ENCODE peak calls at places on chromosomes 1 and 21, in six cellular contexts. F, Q, V, I, L and S are unnamed samples.

GRCh38 chr1:235979716-235980338 is 85.1 kb downstream of the NID1 start:
- DNase-seq in L (no peak), Q (no peak), V (no peak), I (no peak), F (no peak), S (no peak)

GRCh38 chr1:236392182-236392581 is 1.9 kb upstream of the EDARADD start:
- DNase-seq in V (no peak), F (no peak), Q (no peak), I (no peak), L (no peak), S (no peak)

GRCh38 chr1:147080013-147080661 is 92.1 kb downstream of the PRKAB2 start:
- DNase-seq in V (no peak), F (no peak), L (no peak), Q (no peak), I (no peak), S (no peak)

GRCh38 chr1:9600861-9601834 is 12.4 kb downstream of the TMEM201 start:
- DNase-seq in I (no peak), L (peak; percentile 73), Q (no peak), V (no peak), F (no peak), S (no peak)

GRCh38 chr21:30981403-30981802 is 56.9 kb downstream of the KRTAP19-8 start:
- DNase-seq in I (no peak), F (no peak), Q (no peak), L (no peak), V (no peak), S (no peak)

GRCh38 chr1:99737016-99737415 is 29.4 kb downstream of the FRRS1 start:
- DNase-seq in F (peak; percentile 68), L (no peak), I (peak; percentile 79), Q (no peak), V (peak; percentile 68), S (peak; percentile 70)

GRCh38 chr1:118075116-118075515 is 109.9 kb downstream of the SPAG17 start:
- DNase-seq in I (peak; percentile 1), Q (no peak), L (no peak), F (peak; percentile 25), V (peak; percentile 81), S (no peak)

GRCh38 chr1:30409476-30410152 is 313.8 kb downstream of the MATN1 start:
- DNase-seq in I (no peak), V (no peak), F (peak; percentile 47), L (peak; percentile 74), Q (peak; percentile 13), S (no peak)

DNA sequence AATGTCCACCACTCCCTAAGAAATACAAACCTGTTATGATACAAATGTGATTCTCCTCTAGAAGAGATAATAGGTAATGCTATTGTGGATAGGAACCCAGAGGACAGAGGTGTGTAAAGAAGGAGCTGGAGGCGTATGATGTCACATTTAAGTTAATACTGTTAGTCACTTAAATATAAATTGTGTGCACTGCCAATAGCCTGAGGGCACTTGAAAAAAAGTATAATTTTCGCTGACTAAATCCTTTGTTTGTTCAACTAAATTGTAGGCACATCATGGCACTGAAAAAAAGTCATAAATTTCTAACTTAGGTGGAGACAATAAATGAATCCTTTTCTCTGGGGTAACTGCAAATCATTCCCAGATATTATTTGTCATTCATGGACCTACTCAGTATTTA is 4.4 kb downstream of the RCSD1 start:
- DNase-seq in I (no peak), F (no peak), V (no peak), Q (no peak), L (no peak), S (no peak)
- H3K4me3 ChIP-seq in I (no peak overlapping the region), F (no peak overlapping the region), V (no peak overlapping the region), Q (no peak overlapping the region), L (no peak overlapping the region), S (no peak overlapping the region)

DNA sequence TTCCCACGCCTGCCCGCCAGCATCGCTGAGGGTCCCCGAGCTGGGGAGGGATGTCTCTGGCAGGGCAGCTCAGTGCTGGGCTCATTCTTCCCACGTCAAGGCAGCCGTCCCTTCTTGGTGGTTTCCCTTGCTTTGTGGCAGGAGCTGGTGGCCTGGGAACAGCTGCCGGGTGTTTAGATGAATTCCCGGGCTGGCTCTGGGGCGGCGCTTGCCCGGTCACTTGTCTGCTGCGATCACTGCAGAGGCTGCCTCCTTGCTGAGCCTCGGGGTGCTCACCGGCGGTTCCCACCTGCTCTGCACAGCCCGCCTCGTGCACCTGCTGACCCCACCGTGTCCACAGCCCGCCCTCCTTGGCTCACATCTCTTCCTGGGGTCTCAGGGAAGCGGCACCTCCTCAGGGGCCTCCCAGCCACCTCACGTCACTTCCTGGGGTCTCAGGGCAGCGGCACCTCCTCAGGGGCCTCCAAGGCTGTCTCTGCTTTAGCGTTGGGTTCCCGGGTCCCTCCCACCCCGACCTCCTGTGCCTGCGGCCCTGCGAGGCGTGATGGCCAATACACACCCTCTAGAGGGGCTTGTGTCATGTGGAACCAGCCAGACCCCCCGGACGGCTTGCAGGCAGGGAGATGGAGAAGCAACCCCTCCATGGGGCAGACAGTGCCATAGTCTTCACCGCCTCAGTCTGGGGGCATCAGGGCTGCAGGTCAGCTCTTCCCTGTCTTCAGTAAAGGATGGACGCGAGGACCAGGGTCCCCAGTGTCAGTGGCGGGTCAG is 13.5 kb downstream of the COL18A1 start:
- DNase-seq in L (no peak), I (no peak), F (no peak), Q (peak; percentile 79), V (no peak), S (no peak)
- H3K4me3 ChIP-seq in L (no peak overlapping the region), I (no peak overlapping the region), F (no peak overlapping the region), Q (peak overlapping the region; percentile 41), V (no peak overlapping the region), S (no peak overlapping the region)

DNA sequence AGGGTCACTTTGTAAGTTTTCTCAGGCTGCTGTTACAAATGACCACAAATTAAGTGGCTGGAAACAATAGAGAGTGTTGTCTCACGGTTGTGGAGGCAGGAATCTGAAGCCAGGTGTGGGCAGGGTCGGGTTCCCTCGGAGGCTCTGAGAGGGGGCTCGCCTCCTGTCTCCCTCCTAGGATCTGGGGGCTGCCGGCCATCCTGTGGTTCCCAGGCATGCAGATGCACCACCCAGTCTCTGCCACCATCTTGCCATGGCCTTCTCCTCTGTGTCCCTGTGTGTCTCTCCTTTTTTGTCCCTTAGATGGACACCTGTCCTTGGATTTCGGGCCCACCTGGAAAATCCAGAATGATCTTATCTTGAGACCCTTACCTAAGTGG is 4.8 kb downstream of the TP73 start:
- DNase-seq in I (no peak), V (no peak), L (no peak), F (no peak), Q (no peak), S (no peak)
- H3K4me3 ChIP-seq in I (no peak overlapping the region), V (no peak overlapping the region), L (no peak overlapping the region), F (no peak overlapping the region), Q (no peak overlapping the region), S (no peak overlapping the region)

DNA sequence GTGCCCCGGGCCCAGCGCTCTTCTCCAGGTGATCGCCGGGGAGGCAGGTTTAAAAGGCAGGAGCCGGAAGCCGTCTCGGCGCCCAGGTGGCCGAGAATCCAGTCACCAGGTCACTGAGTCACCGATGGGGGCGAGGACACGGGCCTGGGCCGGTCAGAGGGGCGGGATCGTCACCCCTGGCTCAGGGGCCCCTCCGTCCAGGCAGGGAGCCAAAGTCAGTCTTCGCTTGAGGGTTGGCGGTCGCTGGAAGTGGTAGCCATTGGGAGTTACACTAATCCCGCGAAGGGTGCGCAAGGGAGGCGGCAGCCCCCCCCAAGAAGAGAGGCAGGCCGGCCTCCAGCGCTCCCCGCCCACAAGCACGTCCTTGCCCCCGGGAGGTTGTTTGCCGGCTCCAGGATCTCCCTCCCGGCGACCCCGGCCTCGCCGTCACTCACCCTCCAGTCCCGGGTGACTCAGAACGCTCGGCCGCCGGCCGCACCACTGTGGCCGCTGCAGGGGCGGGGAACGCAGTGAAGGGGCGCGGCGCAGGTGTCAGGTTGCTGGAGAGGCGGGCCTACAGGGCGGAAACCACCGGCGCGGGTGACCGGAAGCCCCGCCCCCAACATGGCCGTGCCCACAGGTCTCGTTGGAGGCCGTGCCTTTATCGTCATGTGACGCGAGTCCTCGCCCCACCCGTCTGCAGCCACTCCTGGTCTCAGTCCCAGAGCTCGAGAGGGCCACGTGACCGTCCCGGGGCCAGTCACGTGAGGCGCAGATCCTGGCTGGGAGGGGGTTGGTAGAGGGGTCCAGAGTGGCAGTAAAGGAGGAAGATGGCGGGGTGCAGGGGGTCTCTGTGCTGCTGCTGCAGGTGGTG is at the start of the genes CLCN6 and MTHFR:
- DNase-seq in L (peak; percentile 100), F (peak; percentile 99), V (peak; percentile 98), Q (peak; percentile 100), I (peak; percentile 100), S (peak; percentile 99)
- H3K4me3 ChIP-seq in L (peak within 1 kb of the TSS; percentile 76), F (peak within 1 kb of the TSS; percentile 99), V (peak within 1 kb of the TSS; percentile 64), Q (peak within 1 kb of the TSS; percentile 74), I (peak within 1 kb of the TSS; percentile 49), S (peak within 1 kb of the TSS; percentile 89)

GRCh38 chr1:167618789-167619188 is 11.2 kb upstream of the RCSD1 start:
- DNase-seq in I (no peak), Q (no peak), L (no peak), V (no peak), F (no peak), S (no peak)

GRCh38 chr1:167616521-167616920 is 13.5 kb upstream of the RCSD1 start:
- DNase-seq in F (no peak), V (no peak), L (no peak), Q (no peak), I (no peak), S (no peak)

GRCh38 chr1:167618366-167618765 is 11.7 kb upstream of the RCSD1 start:
- DNase-seq in F (no peak), L (no peak), V (no peak), I (no peak), Q (no peak), S (no peak)

GRCh38 chr1:167617100-167617949 is 12.7 kb upstream of the RCSD1 start:
- DNase-seq in L (no peak), I (peak; percentile 86), Q (peak; percentile 69), F (peak; percentile 66), V (peak; percentile 69), S (peak; percentile 46)

GRCh38 chr1:167617950-167618269 is 12.1 kb upstream of the RCSD1 start:
- DNase-seq in V (no peak), F (no peak), I (no peak), Q (no peak), L (no peak), S (no peak)
- H3K4me3 ChIP-seq in V (no peak overlapping the region), F (no peak overlapping the region), I (no peak overlapping the region), Q (no peak overlapping the region), L (no peak overlapping the region), S (no peak overlapping the region)

GRCh38 chr1:150567717-150568561 is 11.5 kb downstream of the MCL1 start:
- DNase-seq in L (peak; percentile 93), Q (peak; percentile 96), F (peak; percentile 97), V (peak; percentile 98), I (peak; percentile 98), S (peak; percentile 99)
- H3K4me3 ChIP-seq in L (peak overlapping the region; percentile 41), Q (peak overlapping the region; percentile 44), F (peak overlapping the region; percentile 37), V (peak overlapping the region; percentile 20), I (peak overlapping the region; percentile 4), S (peak overlapping the region; percentile 47)